ENCODE peak calls at places on chromosomes 11 and 22, in ten cellular contexts. A is T-helper 2 cell; X is stimulated activated CD4-positive, alpha-beta T cell treated with anti-CD3 and anti-CD28 coated beads, Interleukin-1b, Interleukin-23, amount 100 ng/mL, for 4 hours; C is NCI-H345; K is islet precursor cell; J is upper lobe of right lung; Y is AG08395; M is nephron progenitor cell; Q is HEK293T; W is cardiac muscle cell. U is an unnamed sample.

GRCh38 chr11:45182902-45183301 is 36.5 kb downstream of the PRDM11 start:
- DNase-seq in C (peak), Y (peak), W (peak), X (no peak), J (no peak), Q (peak), K (peak), A (no peak), M (no peak), U (peak)

GRCh38 chr11:90148900-90149299 is 14.4 kb downstream of the NAALAD2 start:
- DNase-seq in X (no peak), W (no peak), J (no peak), C (no peak), Q (no peak), A (no peak), Y (no peak), M (no peak), K (no peak), U (no peak)

GRCh38 chr22:36757608-36758220 is 18.2 kb downstream of the IFT27 start:
- DNase-seq in X (peak), A (peak), J (peak), K (peak), W (peak), Q (peak), C (peak), M (peak), Y (peak), U (peak)

GRCh38 chr11:78749243-78749730 is 174.6 kb upstream of the NARS2 start:
- DNase-seq in A (no peak), M (no peak), Q (no peak), C (no peak), K (no peak), W (no peak), Y (no peak), J (no peak), X (no peak), U (no peak)

GRCh38 chr11:32391479-32391878 is 43.9 kb downstream of the WT1 start:
- DNase-seq in W (no peak), Q (no peak), A (no peak), K (no peak), J (no peak), X (no peak), M (no peak), C (no peak), Y (no peak), U (no peak)

GRCh38 chr22:39703890-39704658 is 133.5 kb downstream of the CACNA1I start:
- DNase-seq in K (no peak), X (no peak), C (peak), A (no peak), M (peak), Y (no peak), W (peak), Q (no peak), J (no peak), U (peak)

GRCh38 chr11:121654506-121655480 is 202.0 kb upstream of the SORL1-AS1 start:
- DNase-seq in W (peak), Y (no peak), J (no peak), K (peak), A (no peak), X (no peak), Q (no peak), M (no peak), C (no peak), U (peak)

GRCh38 chr11:77779935-77780334 is 40.6 kb downstream of the RSF1 start:
- DNase-seq in C (no peak), Y (peak), J (no peak), Q (no peak), W (peak), X (no peak), A (no peak), K (no peak), M (no peak), U (peak)

GRCh38 chr11:95256204-95256819 is 25.3 kb upstream of the SESN3 start:
- DNase-seq in Q (no peak), M (no peak), C (no peak), W (peak), K (no peak), X (no peak), Y (no peak), A (no peak), J (no peak), U (peak)

GRCh38 chr22:43356881-43357280 is 13.7 kb upstream of the SCUBE1 start:
- DNase-seq in W (peak), J (no peak), Q (no peak), C (no peak), M (no peak), X (no peak), K (no peak), Y (no peak), A (no peak), U (peak)

GRCh38 chr11:64566042-64566914 is 24.7 kb upstream of the SLC22A12 start:
- DNase-seq in X (no peak), C (peak), Q (peak), W (peak), J (peak), M (peak), Y (peak), K (peak), A (no peak), U (peak)

GRCh38 chr22:38077595-38077994 is 6.4 kb downstream of the SLC16A8 start:
- DNase-seq in Y (no peak), A (no peak), W (no peak), K (no peak), C (no peak), J (no peak), Q (no peak), M (no peak), X (no peak), U (no peak)

GRCh38 chr11:119751281-119752060 is 22.5 kb upstream of the NECTIN1 start:
- DNase-seq in C (no peak), Q (no peak), X (no peak), W (no peak), K (no peak), Y (no peak), J (peak), A (no peak), M (no peak), U (no peak)

GRCh38 chr11:122656631-122657101 is 1.1 kb downstream of the UBASH3B start:
- DNase-seq in M (peak), C (peak), X (peak), W (no peak), J (peak), K (peak), Y (peak), A (peak), Q (peak), U (peak)

GRCh38 chr11:97361812-97362378 is 972.1 kb downstream of the JRKL start:
- DNase-seq in C (no peak), M (no peak), X (no peak), K (no peak), A (no peak), Q (no peak), W (peak), J (no peak), Y (no peak), U (no peak)

GRCh38 chr11:134164490-134165370 is 59.0 kb downstream of the NCAPD3 start:
- DNase-seq in C (peak), W (no peak), Y (no peak), K (no peak), X (no peak), M (no peak), A (no peak), J (no peak), Q (no peak), U (peak)

GRCh38 chr11:2589538-2589934 is 110.3 kb downstream of the KCNQ1OT1 start:
- DNase-seq in W (no peak), A (no peak), C (no peak), Q (no peak), X (no peak), K (no peak), J (peak), M (no peak), Y (no peak), U (no peak)

GRCh38 chr11:82792319-82792718 is 58.7 kb upstream of the FAM181B start:
- DNase-seq in M (no peak), A (no peak), X (no peak), K (no peak), C (no peak), J (no peak), Y (no peak), W (no peak), Q (no peak), U (no peak)

GRCh38 chr11:129652828-129653227 is 162.8 kb upstream of the TMEM45B start:
- DNase-seq in J (no peak), Q (no peak), X (no peak), A (no peak), C (peak), W (no peak), Y (no peak), K (no peak), M (no peak), U (no peak)

GRCh38 chr11:11268706-11269105 is 84.3 kb downstream of the CSNK2A3 start:
- DNase-seq in W (no peak), J (no peak), X (no peak), A (no peak), C (no peak), Q (no peak), M (no peak), Y (no peak), K (peak), U (no peak)

GRCh38 chr22:37681556-37682049 is 4.5 kb upstream of the NOL12 start:
- DNase-seq in C (peak), X (peak), W (peak), A (peak), K (peak), Y (peak), Q (peak), M (peak), J (peak), U (peak)

GRCh38 chr11:35792148-35792845 is 129.7 kb downstream of the TRIM44 start:
- DNase-seq in X (no peak), C (no peak), W (peak), Y (no peak), M (no peak), K (no peak), J (no peak), Q (no peak), A (no peak), U (no peak)

GRCh38 chr22:38707346-38707745 is 1.6 kb downstream of the GTPBP1 start:
- DNase-seq in C (no peak), J (no peak), X (no peak), A (no peak), Y (no peak), K (no peak), M (no peak), Q (no peak), W (peak), U (no peak)

GRCh38 chr11:3046190-3046589 is 11.0 kb downstream of the CARS1 start:
- DNase-seq in A (no peak), J (no peak), W (no peak), C (no peak), M (peak), Y (no peak), Q (no peak), K (no peak), X (no peak), U (peak)

GRCh38 chr11:3121416-3121815 is 43.7 kb downstream of the OSBPL5 start:
- DNase-seq in A (no peak), X (no peak), K (peak), Q (no peak), M (no peak), J (peak), W (no peak), C (no peak), Y (no peak), U (no peak)

GRCh38 chr11:68052137-68052873 is 13.5 kb downstream of the TCIRG1 start:
- DNase-seq in X (no peak), J (peak), M (no peak), A (no peak), K (no peak), Q (no peak), C (no peak), W (no peak), Y (no peak), U (no peak)

GRCh38 chr11:10379871-10380568 is 75.0 kb upstream of the AMPD3 start:
- DNase-seq in C (peak), J (no peak), K (no peak), Q (no peak), X (no peak), M (no peak), A (no peak), Y (no peak), W (peak), U (no peak)

GRCh38 chr11:112655386-112655785 is 305.8 kb upstream of the NCAM1 start:
- DNase-seq in Y (peak), K (no peak), M (no peak), Q (no peak), X (no peak), W (peak), A (no peak), J (no peak), C (no peak), U (peak)

GRCh38 chr11:62666259-62666926 is 1.3 kb downstream of the CSKMT start:
- DNase-seq in J (no peak), C (no peak), Q (no peak), W (no peak), A (no peak), K (no peak), Y (no peak), M (no peak), X (no peak), U (no peak)

GRCh38 chr11:130806746-130807145 is 109.5 kb downstream of the SNX19 start:
- DNase-seq in Y (no peak), K (no peak), X (no peak), Q (no peak), M (no peak), A (no peak), W (no peak), J (no peak), C (no peak), U (peak)

GRCh38 chr11:12175694-12176241 is 65.4 kb downstream of the MICAL2 start:
- DNase-seq in A (no peak), W (peak), K (peak), C (no peak), X (no peak), Q (no peak), Y (peak), M (no peak), J (peak), U (no peak)

GRCh38 chr11:34653851-34654490 is 33.1 kb downstream of the EHF start:
- DNase-seq in K (peak), X (no peak), Y (peak), J (peak), W (peak), M (no peak), Q (no peak), C (no peak), A (no peak), U (peak)

GRCh38 chr11:22510741-22511140 is 114.9 kb downstream of the FANCF start:
- DNase-seq in A (no peak), C (no peak), Y (peak), K (no peak), X (no peak), Q (no peak), M (no peak), J (no peak), W (no peak), U (no peak)

GRCh38 chr22:45769569-45770210 is 98.1 kb downstream of the ATXN10 start:
- DNase-seq in W (no peak), Y (peak), M (no peak), C (no peak), K (no peak), X (no peak), Q (no peak), J (no peak), A (no peak), U (no peak)

GRCh38 chr11:12276356-12276755 is 101.0 kb upstream of the PARVA start:
- DNase-seq in M (no peak), Y (no peak), A (no peak), W (no peak), C (peak), Q (no peak), K (peak), J (no peak), X (no peak), U (no peak)

GRCh38 chr11:116072776-116073175 is 568.6 kb upstream of the CADM1 start:
- DNase-seq in W (no peak), Q (peak), M (peak), C (peak), J (no peak), K (peak), A (no peak), Y (no peak), X (no peak), U (peak)

GRCh38 chr22:38035530-38035885 is 21.7 kb upstream of the PICK1 start:
- DNase-seq in W (no peak), M (no peak), A (no peak), K (no peak), C (no peak), X (no peak), Q (no peak), Y (no peak), J (no peak), U (peak)

GRCh38 chr11:112042961-112043304 is 17.7 kb downstream of the DLAT start:
- DNase-seq in A (no peak), Y (no peak), K (no peak), J (no peak), X (no peak), Q (no peak), W (no peak), M (no peak), C (no peak), U (no peak)

U was measured in left kidney.